ENCODE peak calls at places on chromosomes 13 and 19, in seven cellular contexts. T, R, A, N, F, B and H are unnamed samples.

GRCh38 chr13:42066542-42066941 is 18.1 kb downstream of the DGKH start:
- DNase-seq in T (no peak), R (no peak), A (peak; percentile 80), N (no peak), F (no peak), B (no peak), H (no peak)

GRCh38 chr13:35979378-35979911 is 151.7 kb downstream of the DCLK1 start:
- DNase-seq in T (no peak), R (peak; percentile 64), A (peak; percentile 94), N (no peak), F (no peak), B (peak; percentile 94), H (no peak)

GRCh38 chr19:33823341-33823740 is 26.7 kb downstream of the KCTD15 start:
- DNase-seq in T (no peak), R (no peak), A (no peak), N (no peak), F (no peak), B (no peak), H (no peak)

GRCh38 chr13:63198076-63198475 is 1782.4 kb upstream of the PCDH20 start:
- DNase-seq in T (no peak), R (no peak), A (peak; percentile 33), N (no peak), F (no peak), B (no peak), H (no peak)

GRCh38 chr13:84962849-84963248 is 836.4 kb downstream of the SLITRK6 start:
- DNase-seq in T (no peak), R (no peak), A (no peak), N (no peak), F (no peak), B (no peak), H (no peak)

GRCh38 chr13:79741006-79741405 is 260.1 kb downstream of the NDFIP2 start:
- DNase-seq in T (no peak), R (peak; percentile 8), A (peak; percentile 54), N (no peak), F (no peak), B (no peak), H (no peak)

GRCh38 chr19:4327877-4328242 is 10.8 kb downstream of the STAP2 start:
- DNase-seq in T (no peak), R (no peak), A (no peak), N (no peak), F (no peak), B (no peak), H (no peak)

GRCh38 chr19:4124638-4125037 is 716 bp upstream of the MAP2K2 start:
- DNase-seq in T (no peak), R (no peak), A (no peak), N (peak; percentile 59), F (no peak), B (no peak), H (no peak)

GRCh38 chr19:38875656-38876345 is 2.3 kb downstream of the RINL start:
- DNase-seq in T (no peak), R (no peak), A (no peak), N (no peak), F (no peak), B (no peak), H (no peak)

GRCh38 chr19:51552996-51553725 is 17.9 kb upstream of the ZNF175 start:
- DNase-seq in T (peak; percentile 52), R (peak; percentile 22), A (peak; percentile 78), N (peak; percentile 97), F (peak; percentile 58), B (peak; percentile 59), H (peak; percentile 86)

GRCh38 chr13:21347753-21348318 is 111.3 kb downstream of the ZDHHC20 start:
- DNase-seq in T (no peak), R (no peak), A (no peak), N (peak; percentile 46), F (no peak), B (no peak), H (no peak)

GRCh38 chr13:77860621-77861020 is 58.0 kb downstream of the EDNRB start:
- DNase-seq in T (no peak), R (peak; percentile 59), A (peak; percentile 90), N (no peak), F (no peak), B (peak; percentile 55), H (no peak)

GRCh38 chr13:27578121-27579030 is 42.0 kb downstream of the LNX2 start:
- DNase-seq in T (no peak), R (peak; percentile 94), A (peak; percentile 23), N (peak; percentile 22), F (no peak), B (peak; percentile 53), H (no peak)

GRCh38 chr19:41785653-41786052 is 10.7 kb upstream of the CEACAM3 start:
- DNase-seq in T (peak; percentile 83), R (peak; percentile 78), A (peak; percentile 78), N (peak; percentile 93), F (no peak), B (peak; percentile 87), H (no peak)

GRCh38 chr13:44866512-44866911 is 122.8 kb downstream of the NUFIP1 start:
- DNase-seq in T (no peak), R (no peak), A (no peak), N (no peak), F (no peak), B (no peak), H (no peak)

GRCh38 chr13:110323986-110324749 is 17.1 kb downstream of the COL4A2 start:
- DNase-seq in T (no peak), R (no peak), A (no peak), N (no peak), F (no peak), B (no peak), H (no peak)

GRCh38 chr13:111966969-111967368 is 100.0 kb upstream of the SOX1 start:
- DNase-seq in T (no peak), R (no peak), A (no peak), N (no peak), F (no peak), B (no peak), H (no peak)

GRCh38 chr13:39554371-39554770 is 48.6 kb downstream of the LHFPL6 start:
- DNase-seq in T (no peak), R (no peak), A (no peak), N (no peak), F (no peak), B (no peak), H (no peak)

GRCh38 chr19:47225746-47226425 is 5.1 kb downstream of the BBC3 start:
- DNase-seq in T (peak; percentile 97), R (peak; percentile 34), A (peak; percentile 89), N (peak; percentile 94), F (peak; percentile 84), B (peak; percentile 85), H (peak; percentile 97)
- TF ChIP-seq CTCF in T (no peak), R (no peak), A (no peak), N (peak; percentile 16), F (peak; percentile 28), B (peak; percentile 26), H (peak; percentile 54)

GRCh38 chr19:12778905-12779161 is 3.5 kb upstream of the HOOK2 start:
- DNase-seq in T (no peak), R (no peak), A (no peak), N (peak; percentile 54), F (no peak), B (no peak), H (no peak)

GRCh38 chr19:12782174-12782423 is 6.7 kb upstream of the HOOK2 start:
- DNase-seq in T (no peak), R (no peak), A (no peak), N (no peak), F (no peak), B (no peak), H (no peak)

GRCh38 chr19:12777217-12778019 is 2.1 kb upstream of the HOOK2 start:
- DNase-seq in T (peak; percentile 82), R (no peak), A (peak; percentile 80), N (peak; percentile 93), F (peak; percentile 72), B (peak; percentile 80), H (peak; percentile 94)

GRCh38 chr19:12778020-12778904 is 2.9 kb upstream of the HOOK2 start:
- DNase-seq in T (peak; percentile 70), R (peak; percentile 60), A (peak; percentile 90), N (peak; percentile 68), F (no peak), B (peak; percentile 80), H (no peak)

GRCh38 chr19:12779162-12779993 is 4.0 kb upstream of the HOOK2 start:
- DNase-seq in T (no peak), R (no peak), A (peak; percentile 95), N (peak; percentile 46), F (no peak), B (peak; percentile 51), H (peak; percentile 89)
- TF ChIP-seq CTCF in T (peak; percentile 12), R (no peak), A (no peak), N (peak; percentile 37), F (no peak), B (no peak), H (peak; percentile 17)

DNA sequence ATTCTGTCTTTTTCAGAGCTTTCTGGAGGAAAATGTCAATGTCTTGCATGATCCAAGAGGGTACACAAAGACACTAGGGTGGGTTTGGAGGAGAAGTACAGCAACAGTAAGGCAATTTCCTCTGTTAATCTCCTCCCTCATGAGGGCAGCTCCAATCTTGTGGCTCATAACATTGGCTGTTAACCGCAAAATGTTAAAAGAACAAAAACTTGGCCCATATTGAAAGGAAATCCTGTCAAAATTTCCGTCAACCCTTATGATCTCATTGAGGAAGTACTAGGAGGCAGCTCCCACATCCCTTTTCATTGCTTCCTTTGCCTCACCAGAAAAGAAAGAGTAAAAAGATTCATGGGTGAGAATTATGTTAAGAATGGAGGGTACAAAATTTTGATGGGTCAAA is 11.6 kb downstream of the OXGR1 start:
- DNase-seq in T (no peak), R (peak; percentile 36), A (peak; percentile 93), N (no peak), F (no peak), B (no peak), H (no peak)
- TF ChIP-seq CTCF in T (no peak), R (no peak), A (no peak), N (no peak), F (no peak), B (no peak), H (no peak)

GRCh38 chr19:19644054-19644388 is 564 bp upstream of the GMIP start:
- DNase-seq in T (no peak), R (no peak), A (no peak), N (no peak), F (no peak), B (no peak), H (no peak)
- TF ChIP-seq CTCF in T (no peak), R (no peak), A (no peak), N (no peak), F (peak; percentile 30), B (no peak), H (peak; percentile 5)

DNA sequence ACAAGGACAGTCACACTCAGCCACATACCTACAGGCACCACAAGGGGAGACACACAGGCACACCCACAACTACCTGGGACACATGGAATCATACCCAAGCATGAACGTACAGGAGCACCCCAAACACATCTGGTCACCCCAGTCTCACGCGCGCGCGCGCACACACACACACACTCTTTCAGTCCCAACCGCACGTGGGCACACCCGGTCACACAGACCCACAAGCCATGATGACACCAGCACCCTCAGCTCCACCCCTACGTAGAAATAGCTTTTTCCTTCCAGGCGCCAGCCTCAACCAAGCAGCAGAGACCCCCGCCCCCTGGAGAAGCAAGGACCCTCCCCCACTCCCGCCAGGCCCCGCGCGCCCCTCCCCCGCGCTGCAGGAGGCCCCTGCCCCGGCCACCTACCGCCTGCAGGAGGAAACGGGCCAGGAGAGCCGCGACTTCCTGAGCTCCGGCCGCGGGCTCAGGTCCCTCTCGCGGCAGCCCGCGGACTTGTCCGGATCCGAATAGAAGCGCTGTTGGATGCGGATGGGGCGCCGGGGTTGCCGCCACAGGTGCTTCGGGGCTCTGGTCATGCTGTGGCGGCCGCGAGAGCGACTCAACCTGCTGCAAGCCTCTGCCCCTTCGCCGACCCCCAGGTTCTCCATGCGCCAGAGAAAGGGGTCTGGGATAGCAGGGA is 6.4 kb upstream of the PDE4C start:
- DNase-seq in T (no peak), R (no peak), A (no peak), N (peak; percentile 92), F (no peak), B (no peak), H (no peak)
- TF ChIP-seq CTCF in T (no peak), R (no peak), A (no peak), N (peak; percentile 34), F (no peak), B (no peak), H (no peak)